ENCODE peak calls at places on chromosomes 11 and 22, in eight cellular contexts. W, D, V, S, G, Q, Z and E are unnamed samples.

GRCh38 chr11:20000393-20001134 is 159.7 kb downstream of the DBX1 start:
- DNase-seq in W (no peak), D (no peak), V (no peak), S (no peak), G (peak; percentile 30), Q (peak; percentile 68), Z (no peak), E (peak; percentile 52)

GRCh38 chr22:38923463-38924196 is 33.8 kb upstream of the APOBEC3A start:
- DNase-seq in W (peak; percentile 73), D (peak; percentile 69), V (peak; percentile 62), S (no peak), G (peak; percentile 90), Q (peak; percentile 81), Z (no peak), E (no peak)

GRCh38 chr22:44992166-44992565 is 17.6 kb downstream of the PHF21B start:
- DNase-seq in W (no peak), D (no peak), V (no peak), S (no peak), G (no peak), Q (no peak), Z (no peak), E (no peak)

GRCh38 chr11:119363874-119364590 is 17.5 kb downstream of the USP2 start:
- DNase-seq in W (no peak), D (peak; percentile 32), V (no peak), S (no peak), G (peak; percentile 71), Q (no peak), Z (peak; percentile 61), E (peak; percentile 70)

GRCh38 chr11:69968407-69969347 is 109.4 kb upstream of the ANO1 start:
- DNase-seq in W (no peak), D (no peak), V (no peak), S (no peak), G (no peak), Q (no peak), Z (no peak), E (no peak)

GRCh38 chr11:63553759-63554158 is 9.4 kb downstream of the PLAAT2 start:
- DNase-seq in W (no peak), D (no peak), V (no peak), S (no peak), G (peak; percentile 28), Q (no peak), Z (peak; percentile 57), E (no peak)

GRCh38 chr22:19876314-19876940 is 21.8 kb upstream of the GNB1L start:
- DNase-seq in W (peak; percentile 24), D (no peak), V (peak; percentile 35), S (no peak), G (no peak), Q (no peak), Z (no peak), E (peak; percentile 11)

GRCh38 chr22:39247379-39247778 is 2.6 kb upstream of the PDGFB start:
- DNase-seq in W (no peak), D (no peak), V (no peak), S (no peak), G (no peak), Q (no peak), Z (no peak), E (no peak)

GRCh38 chr22:42686756-42687491 is 33.7 kb downstream of the A4GALT start:
- DNase-seq in W (no peak), D (no peak), V (no peak), S (no peak), G (no peak), Q (no peak), Z (no peak), E (no peak)

GRCh38 chr11:14336507-14337503 is 22.2 kb downstream of the RRAS2 start:
- DNase-seq in W (no peak), D (peak; percentile 76), V (peak; percentile 97), S (peak; percentile 65), G (no peak), Q (peak; percentile 93), Z (no peak), E (no peak)

GRCh38 chr11:126190792-126191191 is 20.7 kb downstream of the RPUSD4 start:
- DNase-seq in W (no peak), D (no peak), V (no peak), S (no peak), G (no peak), Q (peak; percentile 22), Z (no peak), E (no peak)

GRCh38 chr11:68749061-68749491 is 2.2 kb downstream of the TESMIN start:
- DNase-seq in W (no peak), D (no peak), V (no peak), S (no peak), G (no peak), Q (no peak), Z (no peak), E (no peak)

GRCh38 chr11:31786996-31787685 is 24.0 kb downstream of the PAX6 start:
- DNase-seq in W (no peak), D (no peak), V (no peak), S (no peak), G (no peak), Q (no peak), Z (no peak), E (peak; percentile 70)

GRCh38 chr22:49325531-49326395 is 501.9 kb downstream of the BRD1 start:
- DNase-seq in W (no peak), D (no peak), V (no peak), S (no peak), G (peak; percentile 6), Q (no peak), Z (peak; percentile 8), E (no peak)

GRCh38 chr11:131370090-131370751 is at the start of gene NTM:
- DNase-seq in W (peak; percentile 52), D (peak; percentile 8), V (no peak), S (no peak), G (peak; percentile 44), Q (peak; percentile 8), Z (no peak), E (peak; percentile 53)

GRCh38 chr22:49937758-49938564 is 19.5 kb downstream of the CRELD2 start:
- DNase-seq in W (no peak), D (no peak), V (no peak), S (no peak), G (no peak), Q (no peak), Z (no peak), E (no peak)